ENCODE peak calls at places on chromosomes 3 and 15, in seven cellular contexts. One of them, this sample, is unnamed.

GRCh38 chr3:47342156-47342555 is 38.7 kb upstream of the PTPN23 start:
- DNase-seq in gastrocnemius medialis: no peak
- DNase-seq in right atrium auricular region: no peak
- DNase-seq in tibial artery: no peak
- DNase-seq in HFF-Myc: no peak
- DNase-seq in progenitor cell of endocrine pancreas: no peak
- DNase-seq in lower lobe of right lung: no peak
- DNase-seq in this sample: no peak

GRCh38 chr15:29172742-29173725 is 96.6 kb downstream of the NSMCE3 start:
- DNase-seq in gastrocnemius medialis: no peak
- DNase-seq in right atrium auricular region: no peak
- DNase-seq in tibial artery: no peak
- DNase-seq in HFF-Myc: no peak
- DNase-seq in progenitor cell of endocrine pancreas: no peak
- DNase-seq in lower lobe of right lung: no peak
- DNase-seq in this sample: no peak

GRCh38 chr3:134367869-134368750 is 6.1 kb downstream of the AMOTL2 start:
- DNase-seq in gastrocnemius medialis: no peak
- DNase-seq in right atrium auricular region: no peak
- DNase-seq in tibial artery: no peak
- DNase-seq in HFF-Myc: no peak
- DNase-seq in progenitor cell of endocrine pancreas: no peak
- DNase-seq in lower lobe of right lung: no peak
- DNase-seq in this sample: no peak

GRCh38 chr3:4776399-4776979 is 202.7 kb upstream of the BHLHE40 start:
- DNase-seq in gastrocnemius medialis: no peak
- DNase-seq in right atrium auricular region: no peak
- DNase-seq in tibial artery: no peak
- DNase-seq in HFF-Myc: no peak
- DNase-seq in progenitor cell of endocrine pancreas: no peak
- DNase-seq in lower lobe of right lung: no peak
- DNase-seq in this sample: no peak

GRCh38 chr15:70062321-70062956 is 35.3 kb downstream of the TLE3 start:
- DNase-seq in gastrocnemius medialis: peak
- DNase-seq in right atrium auricular region: peak
- DNase-seq in tibial artery: peak
- DNase-seq in HFF-Myc: peak
- DNase-seq in progenitor cell of endocrine pancreas: no peak
- DNase-seq in lower lobe of right lung: no peak
- DNase-seq in this sample: no peak

GRCh38 chr15:51234181-51234927 is 104.0 kb downstream of the CYP19A1 start:
- DNase-seq in gastrocnemius medialis: no peak
- DNase-seq in right atrium auricular region: no peak
- DNase-seq in tibial artery: no peak
- DNase-seq in HFF-Myc: no peak
- DNase-seq in progenitor cell of endocrine pancreas: no peak
- DNase-seq in lower lobe of right lung: no peak
- DNase-seq in this sample: no peak

GRCh38 chr3:26345613-26346012 is 277.0 kb upstream of the LRRC3B start:
- DNase-seq in gastrocnemius medialis: no peak
- DNase-seq in right atrium auricular region: no peak
- DNase-seq in tibial artery: no peak
- DNase-seq in HFF-Myc: no peak
- DNase-seq in progenitor cell of endocrine pancreas: no peak
- DNase-seq in lower lobe of right lung: no peak
- DNase-seq in this sample: no peak

GRCh38 chr3:183823963-183824362 is 1.4 kb downstream of the MAP6D1 start:
- DNase-seq in gastrocnemius medialis: no peak
- DNase-seq in right atrium auricular region: no peak
- DNase-seq in tibial artery: no peak
- DNase-seq in HFF-Myc: no peak
- DNase-seq in progenitor cell of endocrine pancreas: no peak
- DNase-seq in lower lobe of right lung: no peak
- DNase-seq in this sample: no peak

GRCh38 chr15:33137101-33137500 is 57.4 kb downstream of the FMN1 start:
- DNase-seq in gastrocnemius medialis: no peak
- DNase-seq in right atrium auricular region: no peak
- DNase-seq in tibial artery: no peak
- DNase-seq in HFF-Myc: no peak
- DNase-seq in progenitor cell of endocrine pancreas: no peak
- DNase-seq in lower lobe of right lung: no peak
- DNase-seq in this sample: no peak

GRCh38 chr3:187136347-187136746 is 2.9 kb downstream of the RPL39L start:
- DNase-seq in gastrocnemius medialis: no peak
- DNase-seq in right atrium auricular region: no peak
- DNase-seq in tibial artery: no peak
- DNase-seq in HFF-Myc: no peak
- DNase-seq in progenitor cell of endocrine pancreas: no peak
- DNase-seq in lower lobe of right lung: no peak
- DNase-seq in this sample: no peak
- TF ChIP-seq CTCF in gastrocnemius medialis: no peak
- TF ChIP-seq CTCF in right atrium auricular region: no peak
- TF ChIP-seq CTCF in tibial artery: no peak
- TF ChIP-seq CTCF in HFF-Myc: no peak
- TF ChIP-seq CTCF in progenitor cell of endocrine pancreas: no peak
- TF ChIP-seq CTCF in lower lobe of right lung: no peak
- TF ChIP-seq CTCF in this sample: no peak

DNA sequence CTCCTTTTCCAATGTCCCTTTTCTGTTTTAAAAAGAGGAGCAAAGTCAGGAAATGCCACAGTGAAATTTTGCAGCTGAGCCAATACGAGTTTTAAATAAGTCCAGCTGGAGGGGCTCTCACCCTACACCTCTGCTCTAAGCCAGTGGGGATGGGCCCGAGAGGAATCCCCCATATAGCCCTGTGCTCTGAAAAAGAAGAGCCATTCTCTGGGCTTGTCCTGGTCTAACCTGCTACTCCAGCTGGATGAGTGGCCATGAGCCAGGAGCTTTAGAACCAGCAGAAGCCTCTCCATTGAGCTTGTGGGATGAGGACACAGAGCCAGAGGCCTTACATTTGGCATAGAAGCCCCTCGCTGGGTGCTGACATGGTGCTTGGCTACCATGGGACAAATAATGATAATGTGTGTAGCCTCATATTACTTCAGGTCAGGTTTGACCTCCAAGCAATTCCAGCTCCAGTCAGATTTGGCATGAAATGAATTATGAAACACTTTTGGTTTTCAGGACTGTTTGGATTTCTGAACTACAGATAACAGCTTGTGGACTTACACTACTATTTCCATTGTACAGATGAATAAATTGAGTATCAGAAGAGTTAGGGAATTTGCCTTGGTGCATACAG is 172.4 kb downstream of the CHST2 start:
- DNase-seq in gastrocnemius medialis: no peak
- DNase-seq in right atrium auricular region: no peak
- DNase-seq in tibial artery: no peak
- DNase-seq in HFF-Myc: no peak
- DNase-seq in progenitor cell of endocrine pancreas: no peak
- DNase-seq in lower lobe of right lung: no peak
- DNase-seq in this sample: no peak
- TF ChIP-seq CTCF in gastrocnemius medialis: no peak
- TF ChIP-seq CTCF in right atrium auricular region: no peak
- TF ChIP-seq CTCF in tibial artery: no peak
- TF ChIP-seq CTCF in HFF-Myc: no peak
- TF ChIP-seq CTCF in progenitor cell of endocrine pancreas: no peak
- TF ChIP-seq CTCF in lower lobe of right lung: no peak
- TF ChIP-seq CTCF in this sample: no peak

DNA sequence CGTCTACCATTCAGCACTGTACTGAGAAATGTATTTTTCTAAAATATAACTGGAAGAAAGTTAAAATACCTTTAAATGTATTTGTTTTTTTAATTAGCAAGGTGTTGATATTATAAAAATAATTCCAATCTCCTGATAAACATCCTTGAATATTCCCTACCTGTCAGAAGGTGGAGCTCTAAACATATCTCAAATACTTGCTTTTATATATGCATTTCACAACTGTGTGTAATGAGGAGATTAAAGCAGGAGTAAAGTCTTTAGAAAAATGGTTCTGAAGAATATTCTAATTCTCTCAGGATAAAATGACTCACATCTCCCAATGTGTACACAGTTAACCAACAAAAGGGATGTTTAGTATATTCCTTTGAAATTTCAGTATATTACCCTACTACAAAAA is 422.7 kb downstream of the PLCL2 start:
- DNase-seq in gastrocnemius medialis: no peak
- DNase-seq in right atrium auricular region: no peak
- DNase-seq in tibial artery: no peak
- DNase-seq in HFF-Myc: no peak
- DNase-seq in progenitor cell of endocrine pancreas: no peak
- DNase-seq in lower lobe of right lung: no peak
- DNase-seq in this sample: no peak
- TF ChIP-seq CTCF in gastrocnemius medialis: no peak
- TF ChIP-seq CTCF in right atrium auricular region: no peak
- TF ChIP-seq CTCF in tibial artery: no peak
- TF ChIP-seq CTCF in HFF-Myc: no peak
- TF ChIP-seq CTCF in progenitor cell of endocrine pancreas: no peak
- TF ChIP-seq CTCF in lower lobe of right lung: no peak
- TF ChIP-seq CTCF in this sample: peak

DNA sequence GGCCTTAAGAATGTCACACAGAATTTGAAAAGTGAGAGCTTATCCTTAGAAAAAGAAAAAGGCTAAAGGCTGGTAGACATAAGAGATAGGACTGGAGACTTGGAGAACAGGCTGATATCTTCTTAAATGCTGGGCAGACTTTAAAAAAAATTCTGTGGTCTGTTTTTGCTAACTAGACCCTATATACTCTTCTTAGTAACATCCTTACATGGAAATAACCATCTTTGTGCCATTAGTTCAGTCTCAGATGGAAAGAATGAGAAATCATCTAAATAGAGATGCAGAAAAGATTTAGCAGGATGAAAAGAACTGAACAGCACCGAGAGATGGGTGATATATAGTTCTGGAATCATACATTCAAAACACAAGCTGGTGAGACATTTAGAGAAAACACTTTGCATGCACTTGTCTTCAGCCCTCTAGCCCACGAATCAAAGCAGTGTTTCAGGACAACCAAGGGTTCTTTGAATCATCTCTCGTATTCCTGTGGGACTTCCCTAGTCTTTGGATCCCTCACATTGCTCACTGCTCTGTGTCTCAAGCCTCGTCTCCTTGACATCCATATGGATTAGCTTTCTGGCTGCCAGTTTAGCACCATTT is 93.0 kb upstream of the LYSMD4 start:
- DNase-seq in gastrocnemius medialis: no peak
- DNase-seq in right atrium auricular region: no peak
- DNase-seq in tibial artery: no peak
- DNase-seq in HFF-Myc: no peak
- DNase-seq in progenitor cell of endocrine pancreas: no peak
- DNase-seq in lower lobe of right lung: no peak
- DNase-seq in this sample: no peak
- TF ChIP-seq CTCF in gastrocnemius medialis: no peak
- TF ChIP-seq CTCF in right atrium auricular region: no peak
- TF ChIP-seq CTCF in tibial artery: no peak
- TF ChIP-seq CTCF in HFF-Myc: no peak
- TF ChIP-seq CTCF in progenitor cell of endocrine pancreas: no peak
- TF ChIP-seq CTCF in lower lobe of right lung: no peak
- TF ChIP-seq CTCF in this sample: no peak

GRCh38 chr3:36906504-36907149 is 38.2 kb downstream of the TRANK1 start:
- DNase-seq in gastrocnemius medialis: no peak
- DNase-seq in right atrium auricular region: peak
- DNase-seq in tibial artery: no peak
- DNase-seq in HFF-Myc: no peak
- DNase-seq in progenitor cell of endocrine pancreas: no peak
- DNase-seq in lower lobe of right lung: no peak
- DNase-seq in this sample: peak

GRCh38 chr3:36901588-36901987 is 43.3 kb downstream of the TRANK1 start:
- DNase-seq in gastrocnemius medialis: no peak
- DNase-seq in right atrium auricular region: no peak
- DNase-seq in tibial artery: no peak
- DNase-seq in HFF-Myc: no peak
- DNase-seq in progenitor cell of endocrine pancreas: no peak
- DNase-seq in lower lobe of right lung: no peak
- DNase-seq in this sample: peak

GRCh38 chr3:36905545-36905944 is 39.3 kb downstream of the TRANK1 start:
- DNase-seq in gastrocnemius medialis: no peak
- DNase-seq in right atrium auricular region: no peak
- DNase-seq in tibial artery: no peak
- DNase-seq in HFF-Myc: no peak
- DNase-seq in progenitor cell of endocrine pancreas: no peak
- DNase-seq in lower lobe of right lung: no peak
- DNase-seq in this sample: peak

GRCh38 chr3:36903119-36903882 is 41.6 kb downstream of the TRANK1 start:
- DNase-seq in gastrocnemius medialis: no peak
- DNase-seq in right atrium auricular region: no peak
- DNase-seq in tibial artery: no peak
- DNase-seq in HFF-Myc: no peak
- DNase-seq in progenitor cell of endocrine pancreas: no peak
- DNase-seq in lower lobe of right lung: no peak
- DNase-seq in this sample: peak

GRCh38 chr3:36904641-36905040 is 40.2 kb downstream of the TRANK1 start:
- DNase-seq in gastrocnemius medialis: no peak
- DNase-seq in right atrium auricular region: no peak
- DNase-seq in tibial artery: peak
- DNase-seq in HFF-Myc: no peak
- DNase-seq in progenitor cell of endocrine pancreas: no peak
- DNase-seq in lower lobe of right lung: no peak
- DNase-seq in this sample: peak
- TF ChIP-seq CTCF in gastrocnemius medialis: no peak
- TF ChIP-seq CTCF in right atrium auricular region: peak
- TF ChIP-seq CTCF in tibial artery: peak
- TF ChIP-seq CTCF in HFF-Myc: peak
- TF ChIP-seq CTCF in progenitor cell of endocrine pancreas: peak
- TF ChIP-seq CTCF in lower lobe of right lung: peak
- TF ChIP-seq CTCF in this sample: peak

GRCh38 chr3:149658444-149659172 is 783 bp upstream of the WWTR1 start:
- DNase-seq in gastrocnemius medialis: peak
- DNase-seq in right atrium auricular region: peak
- DNase-seq in tibial artery: peak
- DNase-seq in HFF-Myc: peak
- DNase-seq in progenitor cell of endocrine pancreas: peak
- DNase-seq in lower lobe of right lung: peak
- DNase-seq in this sample: peak
- TF ChIP-seq CTCF in gastrocnemius medialis: peak
- TF ChIP-seq CTCF in right atrium auricular region: no peak
- TF ChIP-seq CTCF in tibial artery: peak
- TF ChIP-seq CTCF in HFF-Myc: no peak
- TF ChIP-seq CTCF in progenitor cell of endocrine pancreas: no peak
- TF ChIP-seq CTCF in lower lobe of right lung: peak
- TF ChIP-seq CTCF in this sample: peak

GRCh38 chr15:48858401-48858800 is 19.5 kb upstream of the EID1 start:
- DNase-seq in gastrocnemius medialis: no peak
- DNase-seq in right atrium auricular region: no peak
- DNase-seq in tibial artery: no peak
- DNase-seq in HFF-Myc: no peak
- DNase-seq in progenitor cell of endocrine pancreas: no peak
- DNase-seq in lower lobe of right lung: no peak
- DNase-seq in this sample: no peak

GRCh38 chr15:48856947-48857346 is 21.0 kb upstream of the EID1 start:
- DNase-seq in gastrocnemius medialis: no peak
- DNase-seq in right atrium auricular region: no peak
- DNase-seq in tibial artery: no peak
- DNase-seq in HFF-Myc: no peak
- DNase-seq in progenitor cell of endocrine pancreas: no peak
- DNase-seq in lower lobe of right lung: no peak
- DNase-seq in this sample: no peak

GRCh38 chr15:48851956-48852355 is 26.0 kb upstream of the EID1 start:
- DNase-seq in gastrocnemius medialis: no peak
- DNase-seq in right atrium auricular region: no peak
- DNase-seq in tibial artery: no peak
- DNase-seq in HFF-Myc: no peak
- DNase-seq in progenitor cell of endocrine pancreas: no peak
- DNase-seq in lower lobe of right lung: no peak
- DNase-seq in this sample: no peak

GRCh38 chr15:48859426-48859825 is 18.5 kb upstream of the EID1 start:
- DNase-seq in gastrocnemius medialis: no peak
- DNase-seq in right atrium auricular region: no peak
- DNase-seq in tibial artery: no peak
- DNase-seq in HFF-Myc: no peak
- DNase-seq in progenitor cell of endocrine pancreas: no peak
- DNase-seq in lower lobe of right lung: no peak
- DNase-seq in this sample: no peak

GRCh38 chr15:48855501-48856440 is 22.2 kb upstream of the EID1 start:
- DNase-seq in gastrocnemius medialis: no peak
- DNase-seq in right atrium auricular region: no peak
- DNase-seq in tibial artery: no peak
- DNase-seq in HFF-Myc: no peak
- DNase-seq in progenitor cell of endocrine pancreas: no peak
- DNase-seq in lower lobe of right lung: no peak
- DNase-seq in this sample: no peak
- TF ChIP-seq CTCF in gastrocnemius medialis: no peak
- TF ChIP-seq CTCF in right atrium auricular region: no peak
- TF ChIP-seq CTCF in tibial artery: peak
- TF ChIP-seq CTCF in HFF-Myc: peak
- TF ChIP-seq CTCF in progenitor cell of endocrine pancreas: peak
- TF ChIP-seq CTCF in lower lobe of right lung: peak
- TF ChIP-seq CTCF in this sample: peak

This sample was measured in osteocyte.